ENCODE peak calls at places on chromosomes 11 and 22, in seven cellular contexts. One of them, this sample, is unnamed.

GRCh38 chr11:12642040-12642439 is 32.2 kb upstream of the TEAD1 start:
- DNase-seq in A172: no peak
- DNase-seq in nephron progenitor cell: no peak
- DNase-seq in PC-9: no peak
- DNase-seq in NCI-H1105 treated with DMSO at 0.1 percent for 48 hours: no peak
- DNase-seq in Right ventricle myocardium inferior: no peak
- DNase-seq in activated T-helper 1 cell treated with Interleukin-2 at 50 U/mL for 16 hours: no peak
- DNase-seq in this sample: no peak

GRCh38 chr11:59097113-59097708 is 9.8 kb upstream of the FAM111B start:
- DNase-seq in nephron progenitor cell: peak
- DNase-seq in A172: peak
- DNase-seq in Right ventricle myocardium inferior: peak
- DNase-seq in PC-9: peak
- DNase-seq in NCI-H1105 treated with DMSO at 0.1 percent for 48 hours: peak
- DNase-seq in activated T-helper 1 cell treated with Interleukin-2 at 50 U/mL for 16 hours: peak
- DNase-seq in this sample: peak

GRCh38 chr11:113994077-113994954 is 19.4 kb downstream of the HTR3A start:
- DNase-seq in activated T-helper 1 cell treated with Interleukin-2 at 50 U/mL for 16 hours: no peak
- DNase-seq in A172: no peak
- DNase-seq in PC-9: no peak
- DNase-seq in NCI-H1105 treated with DMSO at 0.1 percent for 48 hours: peak
- DNase-seq in Right ventricle myocardium inferior: no peak
- DNase-seq in nephron progenitor cell: peak
- DNase-seq in this sample: peak

GRCh38 chr11:36361901-36362391 is 65.9 kb downstream of the PRR5L start:
- DNase-seq in activated T-helper 1 cell treated with Interleukin-2 at 50 U/mL for 16 hours: no peak
- DNase-seq in NCI-H1105 treated with DMSO at 0.1 percent for 48 hours: no peak
- DNase-seq in PC-9: peak
- DNase-seq in nephron progenitor cell: peak
- DNase-seq in Right ventricle myocardium inferior: no peak
- DNase-seq in A172: peak
- DNase-seq in this sample: no peak

GRCh38 chr22:39234157-39234793 is 10.5 kb downstream of the PDGFB start:
- DNase-seq in NCI-H1105 treated with DMSO at 0.1 percent for 48 hours: no peak
- DNase-seq in A172: peak
- DNase-seq in activated T-helper 1 cell treated with Interleukin-2 at 50 U/mL for 16 hours: no peak
- DNase-seq in PC-9: no peak
- DNase-seq in nephron progenitor cell: no peak
- DNase-seq in Right ventricle myocardium inferior: peak
- DNase-seq in this sample: no peak

GRCh38 chr22:33597274-33597985 is 322.8 kb downstream of the LARGE1 start:
- DNase-seq in A172: no peak
- DNase-seq in NCI-H1105 treated with DMSO at 0.1 percent for 48 hours: no peak
- DNase-seq in activated T-helper 1 cell treated with Interleukin-2 at 50 U/mL for 16 hours: no peak
- DNase-seq in nephron progenitor cell: no peak
- DNase-seq in Right ventricle myocardium inferior: no peak
- DNase-seq in PC-9: no peak
- DNase-seq in this sample: no peak

GRCh38 chr22:50114221-50114981 is 24.6 kb downstream of the MOV10L1 start:
- DNase-seq in A172: peak
- DNase-seq in NCI-H1105 treated with DMSO at 0.1 percent for 48 hours: peak
- DNase-seq in activated T-helper 1 cell treated with Interleukin-2 at 50 U/mL for 16 hours: no peak
- DNase-seq in nephron progenitor cell: no peak
- DNase-seq in Right ventricle myocardium inferior: no peak
- DNase-seq in PC-9: no peak
- DNase-seq in this sample: no peak

GRCh38 chr22:29710922-29711593 is 8.7 kb upstream of the CABP7 start:
- DNase-seq in PC-9: peak
- DNase-seq in activated T-helper 1 cell treated with Interleukin-2 at 50 U/mL for 16 hours: no peak
- DNase-seq in NCI-H1105 treated with DMSO at 0.1 percent for 48 hours: peak
- DNase-seq in A172: peak
- DNase-seq in nephron progenitor cell: no peak
- DNase-seq in Right ventricle myocardium inferior: no peak
- DNase-seq in this sample: no peak

GRCh38 chr22:17838180-17838865 is 64.1 kb upstream of the BID start:
- DNase-seq in activated T-helper 1 cell treated with Interleukin-2 at 50 U/mL for 16 hours: no peak
- DNase-seq in nephron progenitor cell: no peak
- DNase-seq in Right ventricle myocardium inferior: no peak
- DNase-seq in NCI-H1105 treated with DMSO at 0.1 percent for 48 hours: no peak
- DNase-seq in A172: no peak
- DNase-seq in PC-9: no peak
- DNase-seq in this sample: no peak

GRCh38 chr11:90593099-90593498 is 370.2 kb upstream of the CHORDC1 start:
- DNase-seq in PC-9: no peak
- DNase-seq in nephron progenitor cell: no peak
- DNase-seq in activated T-helper 1 cell treated with Interleukin-2 at 50 U/mL for 16 hours: no peak
- DNase-seq in Right ventricle myocardium inferior: no peak
- DNase-seq in NCI-H1105 treated with DMSO at 0.1 percent for 48 hours: no peak
- DNase-seq in A172: no peak
- DNase-seq in this sample: no peak

GRCh38 chr11:100638648-100639047 is 48.4 kb upstream of the ARHGAP42 start:
- DNase-seq in nephron progenitor cell: no peak
- DNase-seq in PC-9: no peak
- DNase-seq in Right ventricle myocardium inferior: no peak
- DNase-seq in NCI-H1105 treated with DMSO at 0.1 percent for 48 hours: no peak
- DNase-seq in A172: no peak
- DNase-seq in activated T-helper 1 cell treated with Interleukin-2 at 50 U/mL for 16 hours: no peak
- DNase-seq in this sample: no peak

GRCh38 chr11:12086271-12087074 is 23.9 kb upstream of the MICAL2 start:
- DNase-seq in PC-9: peak
- DNase-seq in NCI-H1105 treated with DMSO at 0.1 percent for 48 hours: no peak
- DNase-seq in A172: peak
- DNase-seq in Right ventricle myocardium inferior: peak
- DNase-seq in nephron progenitor cell: no peak
- DNase-seq in activated T-helper 1 cell treated with Interleukin-2 at 50 U/mL for 16 hours: no peak
- DNase-seq in this sample: no peak

GRCh38 chr11:9947231-9947864 is 283.5 kb downstream of the SWAP70 start:
- DNase-seq in nephron progenitor cell: no peak
- DNase-seq in PC-9: no peak
- DNase-seq in A172: no peak
- DNase-seq in NCI-H1105 treated with DMSO at 0.1 percent for 48 hours: no peak
- DNase-seq in activated T-helper 1 cell treated with Interleukin-2 at 50 U/mL for 16 hours: no peak
- DNase-seq in Right ventricle myocardium inferior: no peak
- DNase-seq in this sample: no peak

GRCh38 chr11:69401715-69402114 is 79.7 kb upstream of the LINC01488 start:
- DNase-seq in NCI-H1105 treated with DMSO at 0.1 percent for 48 hours: no peak
- DNase-seq in nephron progenitor cell: no peak
- DNase-seq in PC-9: no peak
- DNase-seq in activated T-helper 1 cell treated with Interleukin-2 at 50 U/mL for 16 hours: no peak
- DNase-seq in A172: no peak
- DNase-seq in Right ventricle myocardium inferior: peak
- DNase-seq in this sample: no peak

GRCh38 chr11:28108909-28109308 is 721 bp downstream of the METTL15 start:
- DNase-seq in activated T-helper 1 cell treated with Interleukin-2 at 50 U/mL for 16 hours: no peak
- DNase-seq in Right ventricle myocardium inferior: no peak
- DNase-seq in A172: no peak
- DNase-seq in NCI-H1105 treated with DMSO at 0.1 percent for 48 hours: no peak
- DNase-seq in PC-9: no peak
- DNase-seq in nephron progenitor cell: no peak
- DNase-seq in this sample: no peak

GRCh38 chr22:20004464-20004863 is 12.2 kb downstream of the ARVCF start:
- DNase-seq in nephron progenitor cell: no peak
- DNase-seq in PC-9: no peak
- DNase-seq in activated T-helper 1 cell treated with Interleukin-2 at 50 U/mL for 16 hours: no peak
- DNase-seq in Right ventricle myocardium inferior: no peak
- DNase-seq in A172: no peak
- DNase-seq in NCI-H1105 treated with DMSO at 0.1 percent for 48 hours: no peak
- DNase-seq in this sample: no peak

GRCh38 chr11:75582935-75583709 is 21.1 kb downstream of the SERPINH1 start:
- DNase-seq in NCI-H1105 treated with DMSO at 0.1 percent for 48 hours: peak
- DNase-seq in PC-9: peak
- DNase-seq in A172: peak
- DNase-seq in Right ventricle myocardium inferior: peak
- DNase-seq in nephron progenitor cell: peak
- DNase-seq in activated T-helper 1 cell treated with Interleukin-2 at 50 U/mL for 16 hours: peak
- DNase-seq in this sample: peak

GRCh38 chr11:128341280-128341679 is 246.1 kb downstream of the ETS1 start:
- DNase-seq in A172: peak
- DNase-seq in Right ventricle myocardium inferior: no peak
- DNase-seq in activated T-helper 1 cell treated with Interleukin-2 at 50 U/mL for 16 hours: peak
- DNase-seq in NCI-H1105 treated with DMSO at 0.1 percent for 48 hours: no peak
- DNase-seq in nephron progenitor cell: no peak
- DNase-seq in PC-9: no peak
- DNase-seq in this sample: peak

GRCh38 chr11:120212926-120213325 is 2.1 kb downstream of the OAF start:
- DNase-seq in A172: no peak
- DNase-seq in Right ventricle myocardium inferior: peak
- DNase-seq in PC-9: no peak
- DNase-seq in nephron progenitor cell: no peak
- DNase-seq in NCI-H1105 treated with DMSO at 0.1 percent for 48 hours: no peak
- DNase-seq in activated T-helper 1 cell treated with Interleukin-2 at 50 U/mL for 16 hours: no peak
- DNase-seq in this sample: no peak

GRCh38 chr11:65417221-65417701 is 5.3 kb upstream of the NEAT1 start:
- DNase-seq in NCI-H1105 treated with DMSO at 0.1 percent for 48 hours: no peak
- DNase-seq in Right ventricle myocardium inferior: peak
- DNase-seq in nephron progenitor cell: no peak
- DNase-seq in PC-9: no peak
- DNase-seq in A172: no peak
- DNase-seq in activated T-helper 1 cell treated with Interleukin-2 at 50 U/mL for 16 hours: no peak
- DNase-seq in this sample: peak

GRCh38 chr22:35451602-35452001 is 51.7 kb downstream of the MCM5 start:
- DNase-seq in NCI-H1105 treated with DMSO at 0.1 percent for 48 hours: no peak
- DNase-seq in A172: no peak
- DNase-seq in Right ventricle myocardium inferior: no peak
- DNase-seq in PC-9: no peak
- DNase-seq in activated T-helper 1 cell treated with Interleukin-2 at 50 U/mL for 16 hours: no peak
- DNase-seq in nephron progenitor cell: no peak
- DNase-seq in this sample: no peak

GRCh38 chr11:9716275-9717039 is 52.6 kb downstream of the SWAP70 start:
- DNase-seq in nephron progenitor cell: no peak
- DNase-seq in NCI-H1105 treated with DMSO at 0.1 percent for 48 hours: no peak
- DNase-seq in A172: peak
- DNase-seq in PC-9: no peak
- DNase-seq in activated T-helper 1 cell treated with Interleukin-2 at 50 U/mL for 16 hours: no peak
- DNase-seq in Right ventricle myocardium inferior: no peak
- DNase-seq in this sample: no peak

GRCh38 chr11:110121204-110121603 is 28.0 kb downstream of the ZC3H12C start:
- DNase-seq in A172: peak
- DNase-seq in nephron progenitor cell: no peak
- DNase-seq in Right ventricle myocardium inferior: no peak
- DNase-seq in NCI-H1105 treated with DMSO at 0.1 percent for 48 hours: no peak
- DNase-seq in PC-9: no peak
- DNase-seq in activated T-helper 1 cell treated with Interleukin-2 at 50 U/mL for 16 hours: no peak
- DNase-seq in this sample: no peak

GRCh38 chr11:1854949-1855885 is 2.3 kb downstream of the LSP1 start:
- DNase-seq in activated T-helper 1 cell treated with Interleukin-2 at 50 U/mL for 16 hours: no peak
- DNase-seq in PC-9: no peak
- DNase-seq in A172: no peak
- DNase-seq in NCI-H1105 treated with DMSO at 0.1 percent for 48 hours: no peak
- DNase-seq in Right ventricle myocardium inferior: peak
- DNase-seq in nephron progenitor cell: no peak
- DNase-seq in this sample: no peak

This sample was measured in activated effector memory CD4-positive, alpha-beta T cell treated with Interleukin-2 at 50 U/mL for 16 hours.